ENCODE peak calls at places on chromosomes 11 and 22, in four cellular contexts. T, F, H and C are unnamed samples.
A peak's percentile ranks its signal among the peaks of the same experiment; 100 is the strongest.

GRCh38 chr11:134200688-134201087 is 23.1 kb downstream of the NCAPD3 start:
- DNase-seq in T (no peak), F (no peak), H (no peak), C (no peak)

GRCh38 chr11:6693342-6694228 is 10.4 kb upstream of the MRPL17 start:
- DNase-seq in H (peak; percentile 25), F (no peak), T (peak; percentile 88), C (peak; percentile 46)

GRCh38 chr11:93659216-93659615 is 2.3 kb upstream of the CEP295 start:
- DNase-seq in T (no peak), F (no peak), H (no peak), C (no peak)

GRCh38 chr11:96905663-96906062 is 515.9 kb downstream of the JRKL start:
- DNase-seq in T (no peak), F (no peak), H (no peak), C (no peak)

GRCh38 chr11:45777127-45777969 is 27.6 kb upstream of the SLC35C1 start:
- DNase-seq in F (no peak), T (no peak), H (no peak), C (no peak)

GRCh38 chr22:44098021-44098739 is 74.1 kb downstream of the PARVB start:
- DNase-seq in H (no peak), T (no peak), F (no peak), C (no peak)

GRCh38 chr22:29308791-29309262 is 2.4 kb downstream of the GAS2L1 start:
- DNase-seq in H (no peak), T (no peak), F (no peak), C (no peak)

GRCh38 chr11:88410636-88411035 is 73.1 kb upstream of the CTSC start:
- DNase-seq in F (no peak), T (no peak), H (no peak), C (no peak)

GRCh38 chr11:27241316-27242122 is 121.5 kb downstream of the CCDC34 start:
- DNase-seq in F (no peak), T (peak; percentile 80), H (no peak), C (no peak)

GRCh38 chr11:93082900-93083299 is 113.4 kb downstream of the MTNR1B start:
- DNase-seq in H (no peak), F (no peak), T (no peak), C (no peak)

GRCh38 chr11:7882860-7883259 is 48.2 kb downstream of the OR10A6 start:
- DNase-seq in F (no peak), T (no peak), H (no peak), C (no peak)

GRCh38 chr22:36937319-36938027 is 24.0 kb downstream of the CSF2RB start:
- DNase-seq in H (no peak), F (no peak), T (no peak), C (no peak)

GRCh38 chr22:45504703-45505341 is 2.1 kb downstream of the FBLN1 start:
- DNase-seq in H (no peak), T (peak; percentile 33), F (peak; percentile 70), C (no peak)

GRCh38 chr11:64360403-64360980 is 1.5 kb downstream of the RPS6KA4 start:
- DNase-seq in H (no peak), F (no peak), T (no peak), C (no peak)

GRCh38 chr11:2798951-2799761 is 86.4 kb downstream of the CDKN1C start:
- DNase-seq in T (no peak), H (peak; percentile 12), F (no peak), C (peak; percentile 11)

GRCh38 chr11:82546556-82547162 is 187.0 kb downstream of the FAM181B start:
- DNase-seq in H (no peak), T (no peak), F (peak; percentile 2), C (no peak)

GRCh38 chr11:124879999-124880611 is 14.9 kb downstream of the ROBO3 start:
- DNase-seq in F (no peak), T (no peak), H (no peak), C (peak; percentile 3)

GRCh38 chr22:45974498-45974897 is 2.5 kb downstream of the WNT7B start:
- DNase-seq in H (no peak), F (no peak), T (no peak), C (no peak)

GRCh38 chr11:75198278-75198948 is 42.2 kb upstream of the TPBGL start:
- DNase-seq in T (no peak), F (no peak), H (no peak), C (no peak)

GRCh38 chr11:63839508-63840355 is 822 bp downstream of the MARK2 start:
- DNase-seq in F (peak; percentile 46), T (no peak), H (peak; percentile 66), C (no peak)

GRCh38 chr22:39713799-39714290 is 143.3 kb downstream of the CACNA1I start:
- DNase-seq in F (no peak), T (no peak), H (no peak), C (no peak)

GRCh38 chr11:110430267-110431211 is 791 bp downstream of the FDX1 start:
- DNase-seq in T (no peak), F (peak; percentile 33), H (peak; percentile 75), C (no peak)

GRCh38 chr22:36291831-36292740 is 39.2 kb downstream of the APOL1 start:
- DNase-seq in H (no peak), T (no peak), F (no peak), C (no peak)

GRCh38 chr11:69537126-69537525 is 55.7 kb downstream of the LINC01488 start:
- DNase-seq in T (no peak), F (no peak), H (no peak), C (no peak)

GRCh38 chr22:50530280-50530856 is 556 bp upstream of the TYMP start:
- DNase-seq in F (no peak), H (peak; percentile 89), T (no peak), C (no peak)

GRCh38 chr11:120882237-120882636 is 141.7 kb upstream of the TBCEL start:
- DNase-seq in H (no peak), T (no peak), F (no peak), C (no peak)

GRCh38 chr22:40257979-40258378 is 80.3 kb downstream of the TNRC6B start:
- DNase-seq in H (no peak), F (no peak), T (no peak), C (no peak)

GRCh38 chr11:44016129-44016528 is 31.7 kb upstream of the ACCSL start:
- DNase-seq in T (peak; percentile 57), H (no peak), F (no peak), C (no peak)

GRCh38 chr11:69922596-69923111 is 103.4 kb upstream of the FGF3 start:
- DNase-seq in T (no peak), H (no peak), F (no peak), C (no peak)

GRCh38 chr11:2511421-2512369 is 66.9 kb downstream of the KCNQ1 start:
- DNase-seq in T (no peak), F (no peak), H (peak; percentile 15), C (peak; percentile 19)

GRCh38 chr11:79100093-79100704 is 340.6 kb downstream of the TENM4 start:
- DNase-seq in H (peak; percentile 37), T (peak; percentile 19), F (peak; percentile 46), C (no peak)

GRCh38 chr11:1628506-1629325 is 859 bp upstream of the KRTAP5-5 start:
- DNase-seq in H (peak; percentile 63), T (no peak), F (peak; percentile 75), C (no peak)

GRCh38 chr11:13098067-13098466 is 89.0 kb downstream of the RASSF10 start:
- DNase-seq in H (no peak), T (no peak), F (no peak), C (no peak)

GRCh38 chr22:46734830-46735453 is 3.1 kb downstream of the CERK start:
- DNase-seq in T (no peak), F (no peak), H (peak; percentile 61), C (no peak)

GRCh38 chr11:1650034-1650917 is 20.7 kb downstream of the KRTAP5-5 start:
- DNase-seq in T (no peak), H (no peak), F (no peak), C (peak; percentile 9)

GRCh38 chr11:117199061-117199915 is at the start of gene TAGLN:
- DNase-seq in T (peak; percentile 94), H (peak; percentile 55), F (peak; percentile 91), C (peak; percentile 49)

GRCh38 chr22:42800731-42801536 is 56.1 kb downstream of the ARFGAP3 start:
- DNase-seq in T (no peak), F (no peak), H (no peak), C (no peak)
- TF ChIP-seq CTCF in T (no peak), F (no peak), H (no peak), C (no peak)

DNA sequence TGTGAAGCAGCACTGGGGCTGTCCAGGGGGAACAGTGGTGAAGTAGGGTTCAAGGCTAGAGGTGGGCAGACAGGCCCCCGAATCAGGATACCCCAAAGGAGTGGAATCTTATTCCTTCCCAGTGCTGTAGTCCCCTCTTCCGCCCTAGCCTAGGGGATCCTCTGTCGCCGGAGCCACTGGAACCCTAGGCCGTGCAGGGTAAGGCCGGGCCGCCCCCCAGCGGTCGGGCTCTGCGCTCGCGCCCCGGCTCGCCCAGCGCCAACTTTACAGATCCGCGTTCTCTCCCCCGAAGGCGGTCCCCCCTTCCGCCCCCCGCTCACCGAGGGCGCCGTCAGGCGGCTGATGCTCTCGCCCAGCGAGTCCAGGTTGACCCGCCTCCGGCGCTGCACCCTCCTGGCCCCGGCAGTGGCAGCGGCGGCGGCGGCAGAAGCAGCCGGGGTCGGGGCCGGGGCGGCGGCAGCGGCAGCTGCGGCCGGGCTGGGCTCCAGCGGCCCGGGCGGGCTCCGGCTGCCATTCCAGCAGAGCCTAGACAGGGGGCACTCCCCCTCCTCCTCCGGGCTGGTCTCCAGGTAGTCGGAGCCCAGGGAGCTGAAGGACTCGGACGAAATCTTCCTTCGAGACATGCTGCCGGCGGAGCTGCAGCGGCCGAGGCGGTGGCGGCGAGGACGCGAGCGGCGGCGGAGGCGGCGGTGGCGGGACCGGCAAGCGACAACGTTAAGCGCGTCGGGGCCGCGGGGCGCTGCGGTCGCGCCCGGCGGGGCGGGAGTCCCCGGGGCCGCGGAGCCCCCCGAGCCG is 646 bp downstream of the GUCY1A2 start:
- DNase-seq in H (no peak), F (peak; percentile 73), T (no peak), C (no peak)
- TF ChIP-seq CTCF in H (no peak), F (peak; percentile 74), T (peak; percentile 72), C (no peak)

DNA sequence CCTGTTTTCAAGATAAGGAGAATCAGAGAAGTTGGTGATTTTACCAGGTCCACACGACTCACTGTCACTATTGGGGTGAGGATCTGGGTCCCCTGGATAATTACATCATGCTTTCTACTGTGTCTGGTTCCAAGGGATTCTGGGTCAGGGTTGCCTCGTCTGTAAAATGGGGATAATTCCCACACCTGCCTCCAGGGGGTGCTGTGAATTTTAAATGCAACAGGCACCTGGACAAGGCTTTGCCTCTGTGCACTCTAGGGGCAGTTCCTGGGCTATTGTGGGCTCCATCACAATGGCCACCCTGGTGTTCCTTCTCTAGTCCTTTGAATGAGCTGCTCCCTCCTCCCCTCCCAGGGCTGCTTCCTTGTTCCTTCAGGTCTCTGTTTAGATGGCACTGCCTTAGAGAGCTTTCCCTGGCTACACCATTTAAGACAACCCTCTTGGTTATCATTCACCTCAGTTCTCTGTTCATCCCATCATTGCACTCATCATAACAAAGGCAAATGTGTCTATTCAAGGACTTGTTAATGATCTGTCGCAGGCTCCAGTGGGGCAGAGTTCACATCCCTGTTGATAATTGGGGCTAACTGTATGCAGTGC is 178.6 kb downstream of the MIAT start:
- DNase-seq in T (peak; percentile 43), H (peak; percentile 64), F (peak; percentile 17), C (no peak)
- TF ChIP-seq CTCF in T (peak; percentile 89), H (peak; percentile 74), F (peak; percentile 70), C (no peak)

GRCh38 chr22:49024775-49025440 is 802.8 kb downstream of the BRD1 start:
- DNase-seq in F (no peak), H (no peak), T (no peak), C (no peak)
- TF ChIP-seq CTCF in F (no peak), H (no peak), T (no peak), C (no peak)

GRCh38 chr11:37657645-37658044 is 1059.6 kb upstream of the RAG2 start:
- DNase-seq in F (no peak), H (no peak), T (peak; percentile 9), C (no peak)
- TF ChIP-seq CTCF in F (peak; percentile 42), H (no peak), T (peak; percentile 77), C (no peak)